ENCODE peak calls at places on chromosomes 13 and 19, in six cellular contexts. H, I, G, A, O and B are unnamed samples.

GRCh38 chr13:45198041-45198440 is 2.8 kb downstream of the KCTD4 start:
- DNase-seq in O (no peak), I (no peak), G (no peak), A (no peak), H (no peak), B (no peak)

GRCh38 chr13:107715496-107715895 is 499.8 kb downstream of the LIG4 start:
- DNase-seq in H (no peak), G (no peak), O (no peak), I (no peak), A (no peak), B (no peak)

GRCh38 chr19:14369399-14370168 is 11.7 kb upstream of the ADGRE5 start:
- DNase-seq in G (no peak), H (no peak), O (no peak), A (no peak), I (peak; percentile 76), B (no peak)

GRCh38 chr19:1276620-1277007 is 1.3 kb downstream of the FAM174C start:
- DNase-seq in I (no peak), H (no peak), O (no peak), G (no peak), A (no peak), B (peak; percentile 59)

GRCh38 chr19:1490311-1491113 is at the start of gene PCSK4:
- DNase-seq in O (peak; percentile 99), A (peak; percentile 98), I (peak; percentile 98), G (peak; percentile 99), H (peak; percentile 99), B (peak; percentile 98)

GRCh38 chr19:41310031-41310831 is at the start of gene CCDC97:
- DNase-seq in H (peak; percentile 86), A (peak; percentile 68), I (peak; percentile 86), G (peak; percentile 94), O (peak; percentile 86), B (peak; percentile 95)

GRCh38 chr19:48858984-48859710 is 9.3 kb downstream of the PLEKHA4 start:
- DNase-seq in G (no peak), H (no peak), A (no peak), I (peak; percentile 67), O (no peak), B (peak; percentile 81)

GRCh38 chr13:98878421-98879126 is 99.3 kb downstream of the DOCK9 start:
- DNase-seq in G (no peak), O (no peak), A (no peak), H (peak; percentile 65), I (no peak), B (no peak)

GRCh38 chr19:21751379-21751778 is 16.0 kb downstream of the ZNF100 start:
- DNase-seq in O (no peak), I (no peak), A (no peak), H (no peak), G (no peak), B (no peak)

GRCh38 chr19:29325241-29325975 is 112.5 kb upstream of the UQCRFS1 start:
- DNase-seq in O (no peak), H (no peak), A (no peak), I (no peak), G (no peak), B (no peak)

GRCh38 chr13:28022848-28023518 is 34.5 kb upstream of the URAD start:
- DNase-seq in H (no peak), G (no peak), A (no peak), O (no peak), I (no peak), B (no peak)

GRCh38 chr13:76953921-76954320 is 5.6 kb downstream of the ACOD1 start:
- DNase-seq in H (no peak), A (no peak), G (no peak), I (no peak), O (no peak), B (no peak)

GRCh38 chr13:97912139-97912535 is 41.3 kb upstream of the IPO5 start:
- DNase-seq in O (no peak), H (no peak), G (no peak), I (no peak), A (no peak), B (no peak)

GRCh38 chr13:39268398-39268797 is 230.1 kb downstream of the NHLRC3 start:
- DNase-seq in G (no peak), O (no peak), A (no peak), I (no peak), H (no peak), B (no peak)

GRCh38 chr13:63088226-63088625 is 1672.6 kb upstream of the PCDH20 start:
- DNase-seq in O (no peak), A (no peak), G (no peak), I (no peak), H (no peak), B (no peak)

GRCh38 chr19:29715695-29716581 is 877 bp upstream of the C19orf12 start:
- DNase-seq in I (no peak), G (peak; percentile 74), A (no peak), O (no peak), H (no peak), B (no peak)

GRCh38 chr19:53545271-53546065 is 7.5 kb downstream of the ZNF331 start:
- DNase-seq in A (no peak), I (no peak), G (peak; percentile 97), O (peak; percentile 17), H (no peak), B (no peak)

GRCh38 chr19:1016647-1017114 is 4.2 kb downstream of the TMEM259 start:
- DNase-seq in I (no peak), O (no peak), G (peak; percentile 60), H (no peak), A (no peak), B (peak; percentile 49)

GRCh38 chr13:111361046-111361872 is 40.8 kb downstream of the TEX29 start:
- DNase-seq in G (no peak), H (no peak), O (no peak), I (no peak), A (no peak), B (no peak)

GRCh38 chr19:17527326-17527725 is 15.9 kb downstream of the PGLS start:
- DNase-seq in H (no peak), I (no peak), G (no peak), A (no peak), O (no peak), B (no peak)

GRCh38 chr13:31334994-31335549 is 135.3 kb downstream of the B3GLCT start:
- DNase-seq in I (no peak), O (no peak), G (peak; percentile 21), H (no peak), A (no peak), B (no peak)

GRCh38 chr13:109795021-109795420 is 8.6 kb upstream of the IRS2 start:
- DNase-seq in I (no peak), G (no peak), O (no peak), H (no peak), A (no peak), B (no peak)

GRCh38 chr13:59477011-59477410 is 686.7 kb downstream of the DIAPH3 start:
- DNase-seq in G (peak; percentile 6), O (no peak), I (no peak), H (no peak), A (no peak), B (no peak)

GRCh38 chr19:48752511-48753365 is at the start of gene FUT1:
- DNase-seq in G (no peak), O (peak; percentile 69), H (no peak), I (no peak), A (no peak), B (peak; percentile 92)

GRCh38 chr19:32626969-32627368 is 46.0 kb downstream of the PDCD5 start:
- DNase-seq in O (no peak), I (no peak), H (no peak), G (no peak), A (no peak), B (no peak)

GRCh38 chr13:50085063-50085462 is 69.8 kb downstream of the KCNRG start:
- DNase-seq in A (no peak), O (no peak), I (no peak), G (peak; percentile 32), H (no peak), B (no peak)

GRCh38 chr13:99949657-99950413 is 21.7 kb downstream of the ZIC5 start:
- DNase-seq in A (no peak), G (no peak), H (no peak), O (no peak), I (no peak), B (no peak)

GRCh38 chr19:58380037-58380735 is 644 bp downstream of the ZNF837 start:
- DNase-seq in A (no peak), H (no peak), I (no peak), O (no peak), G (no peak), B (no peak)
- H3K27ac ChIP-seq in A (peak overlapping the region; percentile 68), H (peak overlapping the region; percentile 95), I (peak overlapping the region; percentile 81), O (peak overlapping the region; percentile 90), G (peak overlapping the region; percentile 93), B (peak overlapping the region; percentile 88)

DNA sequence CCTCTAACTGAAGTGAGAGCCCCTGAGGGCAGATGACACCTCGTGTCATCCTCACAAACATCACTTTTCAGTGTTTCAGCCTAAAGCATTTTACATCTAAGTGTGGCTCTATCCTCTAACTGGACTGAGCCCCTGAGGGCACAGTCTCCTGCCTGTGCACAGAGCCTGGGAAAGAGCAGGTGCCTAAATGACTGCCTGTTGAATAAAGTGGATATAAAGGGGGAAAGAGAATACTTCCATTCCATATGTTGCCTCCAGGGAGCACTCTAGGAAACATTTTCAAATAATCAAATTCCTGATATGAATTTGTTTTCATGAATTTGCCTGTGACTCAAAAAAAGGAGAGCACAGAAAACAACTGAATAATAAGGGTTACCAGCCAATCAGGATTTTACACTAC is 32.2 kb downstream of the CNMD start:
- DNase-seq in A (no peak), H (no peak), G (no peak), I (no peak), O (no peak), B (no peak)
- TF ChIP-seq CTCF in A (no peak), H (no peak), G (no peak), I (no peak), O (no peak), B (no peak)

DNA sequence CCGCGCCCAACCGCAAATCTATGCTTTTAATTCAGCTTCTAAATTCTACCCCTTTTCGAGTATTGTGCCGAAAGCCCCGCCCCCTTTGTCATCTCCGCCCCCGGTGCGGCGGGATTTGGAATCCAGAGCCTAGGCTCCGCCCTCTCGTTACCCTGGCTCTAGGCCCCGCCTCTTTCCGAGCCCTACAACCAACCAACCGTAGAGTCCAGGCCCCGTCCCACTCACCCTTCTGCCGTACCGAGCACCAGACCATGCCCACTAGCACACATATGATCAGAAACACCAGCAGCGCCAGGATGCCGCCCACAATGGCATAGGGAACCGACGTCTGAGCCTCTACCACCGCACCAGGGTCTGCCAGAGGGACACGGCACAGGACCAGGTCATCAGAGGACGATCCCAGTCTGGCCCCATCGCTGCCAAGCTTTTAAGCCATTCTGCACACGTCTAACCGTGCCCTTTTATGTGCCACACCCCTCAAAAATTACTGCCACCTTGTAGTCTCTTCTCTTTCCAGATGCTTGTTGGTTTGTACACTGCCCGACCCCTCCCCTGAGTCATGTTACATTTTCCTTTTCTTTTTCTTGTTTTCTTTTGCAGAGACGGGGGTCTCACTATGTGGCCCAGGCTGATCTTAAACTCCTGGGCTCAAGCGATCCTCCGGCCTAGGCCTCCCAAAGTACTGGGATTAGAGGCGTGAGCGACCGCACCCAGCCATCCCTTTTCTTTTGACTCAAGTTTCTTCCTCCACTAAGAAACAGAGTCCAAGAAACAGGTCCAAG is 4.7 kb upstream of the ZNF428 start:
- DNase-seq in O (no peak), G (no peak), I (no peak), A (no peak), H (no peak), B (no peak)
- H3K27ac ChIP-seq in O (no peak overlapping the region), G (no peak overlapping the region), I (no peak overlapping the region), A (no peak overlapping the region), H (no peak overlapping the region), B (no peak overlapping the region)

DNA sequence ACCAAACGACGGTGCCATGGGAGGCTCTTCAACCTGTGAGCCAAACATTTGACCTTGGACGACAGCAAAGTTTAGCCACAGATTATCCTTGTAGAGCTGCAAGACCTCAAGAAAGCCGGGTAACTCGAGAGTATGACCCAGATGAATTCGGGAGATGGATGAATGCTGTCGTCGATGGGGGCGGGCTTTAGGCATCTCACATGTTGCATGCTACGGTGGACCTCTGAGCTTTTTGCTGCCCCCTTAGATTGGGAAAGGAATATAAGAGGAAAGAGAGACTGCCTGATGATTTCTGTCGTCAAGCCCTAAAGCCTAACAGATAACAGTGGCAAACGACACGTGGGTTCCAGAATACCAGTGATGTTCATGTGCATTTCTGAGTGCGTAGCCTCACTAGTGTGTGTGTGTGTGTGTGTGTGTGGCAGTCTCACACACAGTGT is 716 bp upstream of the ABCC4 start:
- DNase-seq in I (peak; percentile 1), O (no peak), A (no peak), G (no peak), H (no peak), B (no peak)
- TF ChIP-seq CTCF in I (no peak), O (no peak), A (no peak), G (no peak), H (no peak), B (no peak)